ENCODE peak calls at places on chromosomes 1 and 21, in nine cellular contexts. L is stimulated activated naive CD4-positive, alpha-beta T cell; F is NCI-H2029 treated with DMSO at 0.1 percent for 48 hours; G is KG1; C is NCI-H1092; I is A549; Z is ovary; R is AG08396; W is GM04503. T is an unnamed sample.

GRCh38 chr1:76203132-76203531 is 128.6 kb downstream of the ST6GALNAC3 start:
- DNase-seq in I (no peak), R (no peak), W (no peak), Z (no peak), F (no peak), C (no peak), G (no peak), L (no peak), T (no peak)

GRCh38 chr1:43464840-43465693 is 11.3 kb upstream of the HYI start:
- DNase-seq in W (no peak), Z (no peak), F (no peak), C (no peak), L (no peak), G (no peak), R (no peak), I (no peak), T (no peak)

GRCh38 chr1:100387209-100387608 is 34.9 kb downstream of the CDC14A start:
- DNase-seq in W (peak; percentile 14), I (no peak), Z (no peak), G (no peak), C (no peak), R (peak; percentile 29), F (no peak), L (no peak), T (no peak)

GRCh38 chr1:157993179-157994080 is at the start of gene KIRREL1:
- DNase-seq in L (no peak), F (peak; percentile 13), R (peak; percentile 86), G (no peak), C (no peak), I (peak; percentile 68), Z (peak; percentile 82), W (no peak), T (peak; percentile 66)

GRCh38 chr1:243712890-243713425 is 137.1 kb downstream of the AKT3 start:
- DNase-seq in Z (no peak), F (no peak), R (no peak), G (no peak), I (peak; percentile 24), L (no peak), C (peak; percentile 56), W (no peak), T (no peak)

GRCh38 chr21:37525810-37526209 is 159.2 kb downstream of the DYRK1A start:
- DNase-seq in C (no peak), G (no peak), L (no peak), Z (no peak), F (no peak), I (no peak), R (no peak), W (no peak), T (no peak)

GRCh38 chr21:35059742-35060141 is 10.6 kb upstream of the RUNX1 start:
- DNase-seq in G (no peak), W (peak; percentile 70), F (no peak), Z (no peak), R (no peak), I (no peak), L (no peak), C (no peak), T (no peak)

GRCh38 chr21:36923270-36923669 is 43.2 kb downstream of the HLCS start:
- DNase-seq in R (no peak), G (no peak), C (no peak), Z (no peak), F (no peak), W (no peak), I (no peak), L (no peak), T (no peak)

GRCh38 chr1:77498918-77499317 is 183.5 kb downstream of the ZZZ3 start:
- DNase-seq in L (no peak), Z (no peak), G (no peak), R (no peak), W (no peak), C (no peak), F (no peak), I (no peak), T (no peak)

GRCh38 chr21:41859297-41859980 is 19.7 kb downstream of the PRDM15 start:
- DNase-seq in W (no peak), R (no peak), L (no peak), C (no peak), G (no peak), I (no peak), Z (no peak), F (no peak), T (no peak)

GRCh38 chr1:95084317-95085176 is 11.8 kb upstream of the ALG14 start:
- DNase-seq in C (no peak), L (peak; percentile 3), W (no peak), F (peak; percentile 46), Z (no peak), R (no peak), G (no peak), I (peak; percentile 46), T (no peak)

GRCh38 chr1:171983584-171983983 is 142.3 kb downstream of the DNM3 start:
- DNase-seq in W (no peak), I (peak; percentile 43), Z (no peak), L (no peak), F (no peak), C (no peak), G (peak; percentile 19), R (peak; percentile 8), T (no peak)

GRCh38 chr1:247241687-247242086 is 14.2 kb upstream of the VN1R5 start:
- DNase-seq in G (no peak), Z (no peak), I (no peak), R (no peak), C (no peak), F (no peak), W (no peak), L (no peak), T (no peak)